ENCODE peak calls at places on chromosomes 4 and X, in five cellular contexts. Y is cardiac muscle cell, S is colonic mucosa, E is bronchial epithelial cell, Q is type B pancreatic cell. W is an unnamed sample.

GRCh38 chr4:88841635-88842034 is 144.0 kb upstream of the NAP1L5 start:
- DNase-seq in Y (no peak), S (no peak), E (no peak), Q (no peak), W (no peak)

GRCh38 chr4:134762053-134762452 is 560.5 kb upstream of the PABPC4L start:
- DNase-seq in Y (no peak), S (no peak), E (no peak), Q (no peak), W (no peak)

GRCh38 chrX:123756320-123756719 is 23.5 kb upstream of the THOC2 start:
- DNase-seq in Y (no peak), S (no peak), E (no peak), Q (no peak), W (no peak)

GRCh38 chrX:48540015-48540350 is 469 bp downstream of the TBC1D25 start:
- DNase-seq in Y (peak), S (peak), E (peak), Q (no peak), W (peak)

GRCh38 chrX:21657318-21658151 is 595 bp downstream of the KLHL34 start:
- DNase-seq in Y (no peak), S (no peak), E (no peak), Q (no peak), W (no peak)

GRCh38 chr4:36159208-36159607 is 85.1 kb downstream of the ARAP2 start:
- DNase-seq in Y (no peak), S (no peak), E (no peak), Q (no peak), W (no peak)

GRCh38 chrX:10483191-10483808 is 137.1 kb downstream of the MID1 start:
- DNase-seq in Y (peak), S (no peak), E (peak), Q (no peak), W (no peak)

GRCh38 chr4:86950835-86951525 is 16.2 kb downstream of the AFF1 start:
- DNase-seq in Y (no peak), S (no peak), E (no peak), Q (no peak), W (no peak)

GRCh38 chr4:54165438-54165837 is 63.7 kb upstream of the PDGFRA start:
- DNase-seq in Y (no peak), S (no peak), E (peak), Q (no peak), W (no peak)

GRCh38 chrX:106802063-106802387 is 448 bp upstream of the TBC1D8B start:
- DNase-seq in Y (peak), S (no peak), E (no peak), Q (no peak), W (no peak)

GRCh38 chrX:129650821-129651510 is 3.8 kb downstream of the APLN start:
- DNase-seq in Y (no peak), S (no peak), E (no peak), Q (peak), W (peak)

GRCh38 chrX:68084765-68085164 is 348.5 kb downstream of the OPHN1 start:
- DNase-seq in Y (no peak), S (no peak), E (peak), Q (no peak), W (no peak)

GRCh38 chrX:130902783-130903613 is at the start of gene ENOX2:
- DNase-seq in Y (peak), S (peak), E (peak), Q (peak), W (peak)

GRCh38 chrX:16023790-16024734 is 99.3 kb upstream of the GRPR start:
- DNase-seq in Y (no peak), S (no peak), E (peak), Q (no peak), W (no peak)

GRCh38 chrX:105191878-105192277 is 28.6 kb downstream of the TEX13A start:
- DNase-seq in Y (peak), S (no peak), E (peak), Q (no peak), W (no peak)

GRCh38 chr4:72568959-72569718 is at the start of gene ADAMTS3:
- DNase-seq in Y (peak), S (peak), E (peak), Q (peak), W (peak)

GRCh38 chrX:108699368-108699767 is 37.0 kb downstream of the IRS4 start:
- DNase-seq in Y (peak), S (no peak), E (peak), Q (no peak), W (no peak)

GRCh38 chr4:151566053-151566452 is 157.1 kb downstream of the FHIP1A start:
- DNase-seq in Y (no peak), S (no peak), E (no peak), Q (no peak), W (no peak)

GRCh38 chr4:186008057-186008456 is 60.9 kb upstream of the TLR3 start:
- DNase-seq in Y (no peak), S (no peak), E (no peak), Q (no peak), W (no peak)
- TF ChIP-seq CTCF in Y (no peak), S (no peak), E (no peak), Q (no peak), W (no peak)

GRCh38 chrX:109840585-109840984 is 107.5 kb upstream of the ACSL4 start:
- DNase-seq in Y (no peak), S (peak), E (peak), Q (no peak), W (no peak)

GRCh38 chrX:109841257-109841656 is 108.2 kb upstream of the ACSL4 start:
- DNase-seq in Y (no peak), S (no peak), E (no peak), Q (no peak), W (no peak)

GRCh38 chrX:109841869-109842579 is 109.0 kb upstream of the ACSL4 start:
- DNase-seq in Y (no peak), S (no peak), E (no peak), Q (no peak), W (no peak)

GRCh38 chrX:109842611-109843010 is 109.6 kb upstream of the ACSL4 start:
- DNase-seq in Y (no peak), S (no peak), E (no peak), Q (no peak), W (no peak)

DNA sequence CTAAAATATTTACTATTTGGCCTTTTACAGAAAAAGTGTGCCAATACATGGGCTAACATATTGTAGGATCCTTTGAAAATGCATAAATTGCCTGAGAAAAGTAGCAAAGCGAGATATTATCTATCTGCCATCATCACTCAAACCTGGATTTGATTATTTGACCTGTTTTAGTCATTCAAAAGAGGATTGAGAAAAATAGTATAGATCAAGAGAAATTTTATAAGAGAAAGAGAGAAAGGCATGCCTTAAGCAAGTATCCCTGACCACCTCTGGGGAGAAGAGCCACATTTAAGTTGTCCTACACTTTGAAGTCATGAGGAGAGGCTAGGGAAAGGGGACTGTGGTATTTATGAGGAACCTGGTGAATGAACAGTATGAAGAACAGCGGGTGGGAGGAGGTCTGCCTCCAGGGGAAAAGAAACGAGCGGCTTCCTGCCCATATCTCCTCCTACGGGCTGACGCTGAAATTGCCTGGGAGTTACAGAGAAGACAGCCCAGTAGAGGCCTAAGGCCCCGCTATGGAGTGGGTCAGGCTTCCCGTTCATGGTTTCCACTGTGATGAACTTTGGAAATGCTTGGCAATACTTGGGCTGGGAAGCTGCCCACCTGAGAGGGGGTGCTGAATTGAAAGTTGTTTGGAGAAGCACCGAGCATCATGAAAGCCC is 106.8 kb upstream of the ACSL4 start:
- DNase-seq in Y (no peak), S (no peak), E (no peak), Q (no peak), W (no peak)
- TF ChIP-seq CTCF in Y (peak), S (no peak), E (no peak), Q (peak), W (no peak)

DNA sequence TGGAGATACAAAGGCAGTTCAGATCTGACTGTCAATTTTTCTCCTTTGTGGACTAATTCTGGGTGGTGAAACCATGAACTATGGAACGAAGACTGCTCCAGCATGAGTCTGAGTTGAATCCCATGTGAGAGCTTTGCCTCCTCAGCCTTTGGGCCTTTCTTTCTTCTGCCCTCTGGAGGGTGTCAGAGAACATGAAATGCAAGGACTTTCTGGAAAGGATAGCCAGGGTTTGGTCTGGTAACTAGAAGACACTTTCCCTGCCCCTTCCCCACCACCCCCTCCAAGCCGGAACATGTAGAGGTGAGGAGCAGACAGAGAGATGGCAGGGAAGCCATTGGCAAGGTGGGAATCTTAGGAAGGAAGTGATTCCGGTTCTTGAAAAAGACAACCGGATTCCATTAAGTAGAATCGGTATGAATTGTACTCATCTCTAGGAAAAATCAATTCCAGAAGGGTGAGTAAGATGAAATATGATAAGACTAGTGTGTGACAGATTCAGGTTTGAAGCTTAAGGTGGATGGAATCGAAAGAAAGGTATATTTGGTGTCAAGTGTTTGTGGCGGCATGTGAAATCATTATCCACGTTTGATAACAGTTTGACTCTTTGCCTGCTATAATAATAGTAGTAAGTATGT is 19.0 kb downstream of the FHL1 start:
- DNase-seq in Y (peak), S (no peak), E (peak), Q (no peak), W (no peak)
- TF ChIP-seq CTCF in Y (peak), S (no peak), E (peak), Q (no peak), W (no peak)

DNA sequence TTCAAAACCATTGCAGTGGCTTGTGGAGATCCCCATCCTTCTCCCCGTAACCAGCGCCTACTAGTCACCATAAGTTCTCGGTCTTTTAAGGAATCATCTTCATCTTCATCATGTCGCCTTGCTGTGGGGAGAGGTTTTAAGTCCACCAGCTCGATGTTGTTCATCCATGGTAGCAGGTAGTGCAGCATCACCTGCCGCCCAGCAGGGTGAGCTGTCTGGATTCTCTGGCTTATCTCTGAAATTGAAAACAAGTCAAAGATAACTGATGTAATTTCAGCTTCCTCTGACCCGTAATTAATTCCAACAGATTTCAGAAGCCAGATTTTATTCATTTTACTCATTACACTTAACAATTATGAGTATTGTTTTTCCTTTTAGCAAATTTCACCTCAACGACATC is 67.4 kb downstream of the ZAR1 start:
- DNase-seq in Y (no peak), S (no peak), E (peak), Q (no peak), W (no peak)
- TF ChIP-seq CTCF in Y (peak), S (no peak), E (peak), Q (peak), W (no peak)

DNA sequence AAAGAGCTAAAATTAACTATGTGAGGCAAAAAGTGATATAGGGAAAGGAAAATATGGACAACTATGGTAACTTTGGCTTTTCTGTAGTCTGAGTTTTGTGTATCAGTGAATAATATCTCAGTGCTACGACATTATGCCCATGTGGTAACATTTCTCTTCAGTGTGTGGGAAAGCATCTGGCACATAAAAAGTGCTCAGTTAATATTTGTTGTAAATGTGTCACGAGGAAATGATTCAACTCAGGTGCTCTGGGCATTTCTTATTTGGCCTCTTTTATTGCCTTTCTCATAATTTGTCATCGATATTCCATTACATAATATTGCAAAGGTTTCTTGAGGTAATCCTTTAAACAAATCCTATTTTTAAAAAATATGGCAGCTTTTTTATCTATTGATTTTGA is 17.6 kb downstream of the OFD1 start:
- DNase-seq in Y (no peak), S (no peak), E (peak), Q (no peak), W (no peak)
- TF ChIP-seq CTCF in Y (no peak), S (no peak), E (no peak), Q (no peak), W (no peak)

W was measured in coronary artery.